ENCODE peak calls at places on chromosomes 13 and 19, in six cellular contexts. J, H, K, T, A and B are unnamed samples.
A peak's percentile ranks its signal among the peaks of the same experiment; 100 is the strongest.

GRCh38 chr13:34076943-34077703 is 259.2 kb downstream of the RFC3 start:
- DNase-seq in J (peak; percentile 49), H (no peak), K (no peak), T (no peak), A (peak; percentile 55), B (no peak)

GRCh38 chr13:33917135-33917534 is 99.2 kb downstream of the RFC3 start:
- DNase-seq in J (no peak), H (no peak), K (no peak), T (no peak), A (no peak), B (no peak)

GRCh38 chr19:11064831-11065303 is 24.4 kb upstream of the LDLR start:
- DNase-seq in J (peak; percentile 36), H (no peak), K (no peak), T (no peak), A (no peak), B (no peak)

GRCh38 chr13:77026255-77026782 is 640 bp downstream of the FBXL3 start:
- DNase-seq in J (peak; percentile 68), H (peak; percentile 85), K (peak; percentile 94), T (peak; percentile 70), A (peak; percentile 63), B (peak; percentile 22)

GRCh38 chr19:38228491-38229439 is 4.7 kb upstream of the DPF1 start:
- DNase-seq in J (no peak), H (no peak), K (no peak), T (no peak), A (peak; percentile 87), B (no peak)

GRCh38 chr19:22532388-22533310 is 101.5 kb upstream of the ZNF492 start:
- DNase-seq in J (peak; percentile 24), H (peak; percentile 95), K (peak; percentile 68), T (peak; percentile 15), A (no peak), B (no peak)

GRCh38 chr13:103948477-103948876 is 882.3 kb upstream of the SLC10A2 start:
- DNase-seq in J (peak; percentile 74), H (no peak), K (no peak), T (no peak), A (no peak), B (no peak)

GRCh38 chr19:36635342-36635741 is 30.2 kb downstream of the ZNF382 start:
- DNase-seq in J (no peak), H (no peak), K (no peak), T (no peak), A (no peak), B (no peak)

GRCh38 chr19:56114711-56115110 is 6.4 kb downstream of the ZNF787 start:
- DNase-seq in J (no peak), H (no peak), K (peak; percentile 35), T (no peak), A (no peak), B (no peak)

GRCh38 chr19:56595548-56595899 is 422 bp downstream of the ZNF71 start:
- DNase-seq in J (no peak), H (no peak), K (no peak), T (no peak), A (no peak), B (no peak)

GRCh38 chr13:83136660-83137059 is 745.6 kb downstream of the SLITRK1 start:
- DNase-seq in J (no peak), H (no peak), K (no peak), T (no peak), A (no peak), B (no peak)

GRCh38 chr13:25783480-25784081 is 268.2 kb downstream of the SHISA2 start:
- DNase-seq in J (no peak), H (no peak), K (no peak), T (no peak), A (no peak), B (no peak)

GRCh38 chr19:47509170-47509847 is 5.6 kb downstream of the NAPA start:
- DNase-seq in J (no peak), H (no peak), K (no peak), T (no peak), A (no peak), B (no peak)

GRCh38 chr13:50244913-50245574 is 229.8 kb downstream of the KCNRG start:
- DNase-seq in J (peak; percentile 59), H (no peak), K (no peak), T (no peak), A (no peak), B (peak; percentile 37)

GRCh38 chr13:110643324-110643723 is 28.0 kb downstream of the NAXD start:
- DNase-seq in J (no peak), H (no peak), K (no peak), T (no peak), A (no peak), B (no peak)

GRCh38 chr19:1315470-1316166 is 29.9 kb downstream of the EFNA2 start:
- DNase-seq in J (peak; percentile 64), H (no peak), K (peak; percentile 66), T (no peak), A (peak; percentile 78), B (peak; percentile 28)

GRCh38 chr13:91586609-91587008 is 188.2 kb downstream of the GPC5 start:
- DNase-seq in J (no peak), H (no peak), K (no peak), T (no peak), A (no peak), B (no peak)

GRCh38 chr13:82791035-82791434 is 1091.2 kb downstream of the SLITRK1 start:
- DNase-seq in J (no peak), H (no peak), K (no peak), T (no peak), A (no peak), B (no peak)

GRCh38 chr19:883661-884211 is 9.3 kb downstream of the MED16 start:
- DNase-seq in J (no peak), H (no peak), K (peak; percentile 67), T (no peak), A (no peak), B (no peak)

GRCh38 chr19:55275851-55276719 is 3.8 kb downstream of the HSPBP1 start:
- DNase-seq in J (no peak), H (no peak), K (no peak), T (no peak), A (no peak), B (no peak)

GRCh38 chr19:2191456-2191931 is 27.8 kb downstream of the DOT1L start:
- DNase-seq in J (no peak), H (no peak), K (no peak), T (no peak), A (no peak), B (no peak)

GRCh38 chr13:112716841-112717520 is 27.1 kb downstream of the ATP11A start:
- DNase-seq in J (no peak), H (no peak), K (peak; percentile 47), T (no peak), A (no peak), B (no peak)
- H3K27ac ChIP-seq in J (peak overlapping the region; percentile 79), H (no peak overlapping the region), K (peak overlapping the region; percentile 46), T (no peak overlapping the region), A (no peak overlapping the region), B (no peak overlapping the region)

DNA sequence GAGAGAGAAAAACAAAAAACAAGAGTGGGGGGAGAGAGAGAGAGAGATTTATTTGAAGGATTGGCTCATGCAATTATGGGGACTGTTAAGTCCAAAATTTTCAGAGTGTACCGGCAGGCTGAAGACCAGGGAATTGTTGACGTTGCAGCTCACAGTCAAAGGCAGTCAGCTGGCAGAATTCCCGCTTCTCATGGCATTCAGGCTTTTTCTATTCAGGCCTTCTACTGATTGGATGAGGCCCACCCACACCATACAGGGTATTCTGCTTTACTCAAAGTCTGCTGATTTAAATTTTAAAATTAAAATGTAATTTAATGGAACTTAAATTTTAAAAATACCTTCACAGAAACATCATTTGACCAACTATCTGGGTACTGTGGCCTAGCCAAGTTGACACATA is 505.4 kb downstream of the IRS2 start:
- DNase-seq in J (no peak), H (no peak), K (no peak), T (no peak), A (no peak), B (no peak)
- H3K27me3 ChIP-seq in J (no peaks in the 10 kb centered on the region), H (no peaks in the 10 kb centered on the region), K (no peaks in the 10 kb centered on the region), T (no peaks in the 10 kb centered on the region), A (no peaks in the 10 kb centered on the region), B (no peaks in the 10 kb centered on the region)

GRCh38 chr13:24348797-24349515 is 39.6 kb downstream of the C1QTNF9 start:
- DNase-seq in J (no peak), H (no peak), K (peak; percentile 68), T (no peak), A (no peak), B (no peak)

GRCh38 chr13:24353736-24354135 is 44.4 kb downstream of the C1QTNF9 start:
- DNase-seq in J (no peak), H (no peak), K (no peak), T (no peak), A (no peak), B (no peak)

GRCh38 chr13:24351423-24351822 is 42.0 kb downstream of the C1QTNF9 start:
- DNase-seq in J (no peak), H (no peak), K (no peak), T (no peak), A (no peak), B (no peak)

GRCh38 chr13:24348385-24348784 is 39.0 kb downstream of the C1QTNF9 start:
- DNase-seq in J (no peak), H (no peak), K (no peak), T (no peak), A (no peak), B (no peak)
- H3K27ac ChIP-seq in J (no peak overlapping the region), H (no peak overlapping the region), K (no peak overlapping the region), T (no peak overlapping the region), A (no peak overlapping the region), B (no peak overlapping the region)

DNA sequence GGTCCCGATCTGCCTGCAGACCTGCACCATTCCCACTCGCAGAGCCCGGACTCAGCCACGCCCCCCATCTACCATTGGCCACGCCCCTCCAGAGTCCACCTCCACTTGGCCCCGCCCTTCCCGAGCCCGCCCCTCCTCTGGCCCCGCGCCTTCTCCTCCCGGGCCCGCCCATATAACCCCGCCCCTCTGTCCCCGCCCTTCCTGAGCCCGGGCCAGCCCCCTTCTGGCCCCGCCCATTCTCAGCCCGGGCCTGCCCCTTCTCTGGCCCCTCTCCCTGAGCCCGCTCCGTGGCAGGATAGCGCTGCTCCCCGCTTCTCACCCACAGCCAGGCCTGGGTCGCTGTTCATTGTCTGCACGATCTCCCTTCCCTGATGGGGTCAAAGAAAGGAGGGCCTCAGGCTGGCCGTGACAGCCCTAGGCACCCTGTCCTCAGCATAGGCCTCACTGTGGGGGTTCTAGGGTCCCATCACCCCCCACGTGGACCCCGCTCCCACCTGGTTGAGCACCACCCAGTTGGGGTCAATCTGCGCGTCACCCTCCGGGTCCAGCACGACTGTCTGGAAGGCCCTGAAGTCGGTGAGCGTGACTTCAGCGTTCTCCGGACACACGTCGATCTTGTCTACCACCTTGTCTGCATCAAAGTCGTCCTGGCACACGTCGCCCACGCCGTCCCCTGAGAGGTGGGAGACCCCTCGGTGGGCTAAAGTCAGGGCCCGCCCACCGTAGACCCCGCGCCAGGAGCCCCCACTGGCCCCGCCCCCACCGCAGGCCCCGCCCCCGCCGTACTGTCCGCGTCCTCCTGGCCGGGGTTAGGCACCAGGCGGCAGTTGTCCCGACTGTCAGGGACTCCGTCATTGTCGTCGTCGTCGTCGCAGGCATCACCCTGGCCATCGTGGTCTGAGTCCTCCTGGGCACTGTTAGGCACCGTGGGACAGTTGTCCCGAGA is 5.7 kb downstream of the COMP start:
- DNase-seq in J (peak; percentile 64), H (peak; percentile 70), K (peak; percentile 85), T (peak; percentile 81), A (peak; percentile 95), B (no peak)
- H3K27me3 ChIP-seq in J (peaks cover 88% of the 10 kb centered on the region), H (peaks cover 25% of the 10 kb centered on the region), K (peaks cover 51% of the 10 kb centered on the region), T (peaks cover 64% of the 10 kb centered on the region), A (peaks cover 96% of the 10 kb centered on the region), B (peaks cover 51% of the 10 kb centered on the region)

GRCh38 chr13:97353927-97354326 is 80.0 kb upstream of the RAP2A start:
- DNase-seq in J (no peak), H (no peak), K (no peak), T (no peak), A (no peak), B (no peak)
- H3K27ac ChIP-seq in J (no peak overlapping the region), H (no peak overlapping the region), K (no peak overlapping the region), T (no peak overlapping the region), A (no peak overlapping the region), B (no peak overlapping the region)

GRCh38 chr13:27810009-27810408 is 17.7 kb downstream of the GSX1 start:
- DNase-seq in J (no peak), H (no peak), K (no peak), T (no peak), A (no peak), B (no peak)
- H3K27me3 ChIP-seq in J (peaks cover 97% of the 10 kb centered on the region), H (no peaks in the 10 kb centered on the region), K (peaks cover 32% of the 10 kb centered on the region), T (peaks cover 9% of the 10 kb centered on the region), A (peaks cover 71% of the 10 kb centered on the region), B (peaks cover 33% of the 10 kb centered on the region)